ENCODE peak calls at places on chromosome 7, in four cellular contexts. L is SK-N-SH, J is H1, W is HepG2. X is an unnamed sample. For H3K4me1, the result is how much of the 10 kb centered on the place peaks cover.

GRCh38 chr7:85682819-85683218 is 496.0 kb upstream of the SEMA3D start:
- DNase-seq in L (no peak), J (no peak), W (no peak), X (no peak)

GRCh38 chr7:55065511-55066229 is 46.9 kb downstream of the EGFR start:
- DNase-seq in L (no peak), J (no peak), W (peak), X (no peak)

GRCh38 chr7:10083766-10084165 is 889.9 kb upstream of the PHF14 start:
- DNase-seq in L (no peak), J (no peak), W (no peak), X (no peak)

GRCh38 chr7:100865971-100866720 is 1.0 kb upstream of the TRIP6 start:
- DNase-seq in L (peak), J (no peak), W (no peak), X (peak)

GRCh38 chr7:50358808-50359207 is 54.3 kb downstream of the IKZF1 start:
- DNase-seq in L (no peak), J (no peak), W (no peak), X (no peak)

GRCh38 chr7:85205754-85206153 is 18.9 kb upstream of the SEMA3D start:
- DNase-seq in L (no peak), J (no peak), W (no peak), X (no peak)

GRCh38 chr7:103687272-103687671 is 241.3 kb upstream of the SLC26A5 start:
- DNase-seq in L (no peak), J (no peak), W (no peak), X (no peak)

GRCh38 chr7:1137517-1138167 is 22.4 kb downstream of the ZFAND2A start:
- DNase-seq in L (no peak), J (no peak), W (no peak), X (peak)

GRCh38 chr7:85320699-85321476 is 134.0 kb upstream of the SEMA3D start:
- DNase-seq in L (no peak), J (no peak), W (no peak), X (no peak)

GRCh38 chr7:27235387-27236052 is 7.1 kb upstream of the EVX1 start:
- DNase-seq in L (peak), J (no peak), W (peak), X (no peak)

GRCh38 chr7:116380030-116380429 is 119.5 kb upstream of the CAV2 start:
- DNase-seq in L (no peak), J (no peak), W (no peak), X (no peak)

GRCh38 chr7:153943428-153944370 is 108.5 kb upstream of the DPP6 start:
- DNase-seq in L (no peak), J (no peak), W (no peak), X (no peak)

GRCh38 chr7:101555269-101555920 is 73.7 kb downstream of the MYL10 start:
- DNase-seq in L (no peak), J (no peak), W (no peak), X (peak)

GRCh38 chr7:19106308-19107141 is 10.9 kb downstream of the TWIST1 start:
- DNase-seq in L (peak), J (no peak), W (no peak), X (no peak)
- H3K4me1 ChIP-seq in L (under half), J (under half), W (under half), X (under half)

GRCh38 chr7:22129819-22130580 is 184.3 kb upstream of the CDCA7L start:
- DNase-seq in L (no peak), J (no peak), W (no peak), X (no peak)
- TF ChIP-seq POLR2AphosphoS5 in L (no peak), J (no peak), W (no peak), X (no peak)

DNA sequence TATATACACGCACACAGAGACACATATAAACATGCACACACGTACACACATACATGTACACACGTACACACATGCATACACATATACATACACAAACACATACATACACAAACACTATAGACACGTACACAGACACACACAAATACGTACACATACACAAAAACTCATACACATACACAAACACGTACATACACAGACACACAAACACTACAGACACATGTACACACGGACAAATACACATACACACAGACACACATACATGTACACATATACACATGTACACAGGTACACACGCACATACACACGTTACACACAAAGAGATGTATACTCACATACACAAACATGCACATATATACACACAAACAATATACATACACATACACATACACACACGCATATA is 35.2 kb upstream of the GTF2IRD1 start:
- DNase-seq in L (no peak), J (no peak), W (no peak), X (no peak)
- H3K27ac ChIP-seq in L (no peak), J (no peak), W (no peak), X (no peak)

GRCh38 chr7:47482013-47482761 is 99.7 kb downstream of the TNS3 start:
- DNase-seq in L (peak), J (no peak), W (no peak), X (no peak)

GRCh38 chr7:47479821-47480575 is 101.9 kb downstream of the TNS3 start:
- DNase-seq in L (no peak), J (no peak), W (no peak), X (no peak)

GRCh38 chr7:47480576-47481538 is 101.1 kb downstream of the TNS3 start:
- DNase-seq in L (no peak), J (peak), W (no peak), X (no peak)

GRCh38 chr7:47483604-47484273 is 98.2 kb downstream of the TNS3 start:
- DNase-seq in L (peak), J (no peak), W (peak), X (no peak)

GRCh38 chr7:47481656-47482012 is 100.3 kb downstream of the TNS3 start:
- DNase-seq in L (no peak), J (no peak), W (no peak), X (no peak)
- H3K4me1 ChIP-seq in L (under half), J (under half), W (half or more), X (under half)

GRCh38 chr7:47303014-47303694 is 278.8 kb downstream of the TNS3 start:
- DNase-seq in L (no peak), J (no peak), W (no peak), X (no peak)
- TF ChIP-seq POLR2AphosphoS5 in L (no peak), J (no peak), W (no peak), X (no peak)

GRCh38 chr7:138247081-138247480 is 170.8 kb downstream of the AKR1D1 start:
- DNase-seq in L (no peak), J (no peak), W (no peak), X (no peak)
- H3K27ac ChIP-seq in L (no peak), J (peak), W (peak), X (no peak)

DNA sequence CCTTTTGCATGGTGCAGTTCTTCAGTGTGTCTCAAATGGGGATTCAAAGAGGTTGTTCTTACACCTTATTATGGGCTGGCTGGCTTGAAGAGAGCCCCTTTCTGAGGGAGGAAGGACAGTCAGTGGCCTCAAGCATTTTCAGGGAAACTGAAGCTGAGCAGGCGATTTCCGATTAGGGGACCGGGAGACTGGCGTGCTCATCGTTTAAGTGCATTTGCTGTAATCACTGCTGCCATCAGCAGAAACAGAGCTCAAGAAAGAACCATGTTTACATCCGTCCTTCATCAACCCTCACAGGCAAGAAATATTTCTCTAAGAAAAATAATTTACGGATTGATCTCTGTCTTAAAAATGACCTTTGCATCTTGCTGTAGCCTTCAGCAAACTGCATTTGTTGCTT is 32.2 kb downstream of the DNAJB6 start:
- DNase-seq in L (no peak), J (no peak), W (no peak), X (no peak)
- H3K4me1 ChIP-seq in L (under half), J (under half), W (under half), X (under half)

X was measured in breast epithelium.